ENCODE peak calls at places on chromosome X, in four cellular contexts. V, T, E and R are unnamed samples. For H3K9me3 and H3K36me3, the result is how much of the 10 kb centered on the place peaks cover.

GRCh38 chrX:150348365-150348764 is 14.8 kb upstream of the MAMLD1 start:
- DNase-seq in E (no peak), V (no peak), T (no peak), R (no peak)

GRCh38 chrX:130393451-130394074 is 8.1 kb upstream of the GPR119 start:
- DNase-seq in T (peak), E (peak), V (peak), R (no peak)

GRCh38 chrX:80807606-80808159 is 2.0 kb downstream of the BRWD3 start:
- DNase-seq in V (no peak), T (no peak), E (peak), R (no peak)

GRCh38 chrX:74389016-74389415 is 32.3 kb upstream of the SLC16A2 start:
- DNase-seq in V (no peak), T (no peak), E (no peak), R (no peak)

GRCh38 chrX:153963546-153963945 is 8.1 kb downstream of the HCFC1 start:
- DNase-seq in T (no peak), E (no peak), V (no peak), R (no peak)

GRCh38 chrX:11105080-11105479 is 6.1 kb upstream of the HCCS start:
- DNase-seq in T (no peak), E (peak), V (no peak), R (no peak)

GRCh38 chrX:11765449-11765848 is 7.4 kb downstream of the MSL3 start:
- DNase-seq in E (no peak), T (no peak), V (no peak), R (no peak)

GRCh38 chrX:94576367-94577004 is 902.5 kb downstream of the FAM133A start:
- DNase-seq in T (no peak), E (no peak), V (no peak), R (no peak)

GRCh38 chrX:155094468-155095061 is 23.3 kb downstream of the BRCC3 start:
- DNase-seq in T (no peak), V (no peak), E (peak), R (no peak)

GRCh38 chrX:41003501-41004286 is 81.6 kb upstream of the USP9X start:
- DNase-seq in T (no peak), E (no peak), V (no peak), R (no peak)
- H3K9me3 ChIP-seq in T (under half), E (under half), V (under half), R (under half)

GRCh38 chrX:65679071-65679540 is 11.7 kb downstream of the MSN start:
- DNase-seq in E (no peak), V (no peak), T (no peak), R (no peak)
- H3K36me3 ChIP-seq in E (under half), V (under half), T (under half), R (under half)

DNA sequence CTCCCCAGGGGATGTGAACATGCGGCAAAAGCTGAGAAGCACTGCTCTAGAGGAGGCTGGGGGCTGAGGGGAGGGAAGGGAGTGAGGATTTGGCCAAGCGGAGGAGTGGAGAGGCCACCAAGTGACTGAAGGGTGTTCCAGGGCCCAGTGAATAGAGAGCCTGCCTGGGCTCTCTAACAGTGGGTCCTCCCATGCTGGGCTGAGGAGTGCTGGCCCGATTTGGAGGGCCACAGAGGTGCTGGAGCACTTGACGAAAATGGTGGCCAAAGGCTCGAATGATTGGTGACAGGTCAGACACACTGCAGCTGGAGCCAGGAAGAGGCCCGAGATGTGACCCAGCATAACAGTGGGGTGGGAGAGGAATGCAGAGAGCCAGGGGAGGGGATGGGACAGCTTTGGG is 37.5 kb upstream of the MAP3K15 start:
- DNase-seq in V (no peak), T (no peak), E (no peak), R (no peak)
- H3K9me3 ChIP-seq in V (under half), T (under half), E (under half), R (under half)

GRCh38 chrX:131727778-131728177 is 183.9 kb downstream of the OR13H1 start:
- DNase-seq in T (no peak), E (no peak), V (no peak), R (no peak)
- H3K36me3 ChIP-seq in T (under half), E (under half), V (under half), R (under half)

GRCh38 chrX:261167-261857 is 19.9 kb upstream of the PLCXD1 start:
- DNase-seq in E (no peak), V (peak), T (no peak), R (peak)

GRCh38 chrX:257681-258289 is 23.4 kb upstream of the PLCXD1 start:
- DNase-seq in E (no peak), V (peak), T (no peak), R (peak)

GRCh38 chrX:255923-256331 is 25.3 kb upstream of the PLCXD1 start:
- DNase-seq in E (no peak), T (no peak), V (no peak), R (no peak)

GRCh38 chrX:259692-260355 is 21.4 kb upstream of the PLCXD1 start:
- DNase-seq in E (no peak), T (no peak), V (peak), R (peak)

DNA sequence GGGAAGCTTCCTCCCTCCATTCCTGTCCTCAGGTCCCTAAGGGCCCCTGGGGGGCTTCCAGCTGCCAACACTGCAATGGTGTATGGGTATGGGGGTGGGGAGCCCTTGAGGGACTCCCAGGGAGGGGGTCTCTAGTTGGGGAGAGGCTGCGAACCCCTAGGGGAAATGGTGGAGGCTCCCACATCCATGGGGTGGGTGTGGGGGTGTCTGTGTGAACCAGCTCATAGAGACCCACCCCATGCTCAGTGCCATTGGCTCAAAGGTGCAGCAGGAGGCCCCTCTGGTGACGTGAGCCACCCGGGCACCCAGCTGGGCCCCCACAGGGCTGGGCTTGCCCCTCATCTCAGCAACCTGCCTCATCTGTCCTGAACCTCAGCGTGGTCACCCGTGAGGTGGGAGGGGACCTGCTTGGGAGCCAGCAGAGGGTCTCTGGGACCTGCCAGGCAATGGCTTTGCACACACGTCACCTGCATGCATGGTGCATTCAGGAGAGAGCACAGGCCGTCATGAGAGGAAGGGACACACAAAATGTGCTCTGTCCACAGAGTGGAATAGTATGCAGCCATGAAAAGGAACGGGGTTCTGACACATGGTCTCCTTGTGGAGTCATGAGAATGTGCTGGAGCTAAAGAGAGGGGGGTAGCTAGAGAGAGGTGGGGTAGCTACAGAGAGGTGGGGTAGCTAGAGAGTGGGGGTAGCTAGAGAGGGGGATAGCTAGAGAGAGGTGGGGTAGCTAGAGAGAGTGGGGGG is 22.7 kb upstream of the PLCXD1 start:
- DNase-seq in V (peak), E (no peak), T (no peak), R (no peak)
- H3K9me3 ChIP-seq in V (under half), E (under half), T (under half), R (under half)